ENCODE peak calls at places on chromosome 12, in nine cellular contexts. One of them, this sample, is unnamed.

GRCh38 chr12:30792648-30793499 is 38.1 kb upstream of the CAPRIN2 start:
- DNase-seq in fibroblast of pulmonary artery: peak
- DNase-seq in mucosa of descending colon: no peak
- DNase-seq in CD4-positive, alpha-beta T cell: no peak
- DNase-seq in left ventricle myocardium inferior: no peak
- DNase-seq in pancreas: no peak
- DNase-seq in neural crest cell: no peak
- DNase-seq in GM13976: no peak
- DNase-seq in astrocyte of the spinal cord: peak
- DNase-seq in this sample: peak

GRCh38 chr12:11743748-11744147 is 94.3 kb downstream of the ETV6 start:
- DNase-seq in fibroblast of pulmonary artery: no peak
- DNase-seq in mucosa of descending colon: no peak
- DNase-seq in CD4-positive, alpha-beta T cell: no peak
- DNase-seq in left ventricle myocardium inferior: no peak
- DNase-seq in pancreas: no peak
- DNase-seq in neural crest cell: no peak
- DNase-seq in GM13976: no peak
- DNase-seq in astrocyte of the spinal cord: no peak
- DNase-seq in this sample: peak

GRCh38 chr12:49974677-49975369 is 2.1 kb downstream of the AQP6 start:
- DNase-seq in fibroblast of pulmonary artery: no peak
- DNase-seq in mucosa of descending colon: no peak
- DNase-seq in CD4-positive, alpha-beta T cell: no peak
- DNase-seq in left ventricle myocardium inferior: no peak
- DNase-seq in pancreas: no peak
- DNase-seq in neural crest cell: no peak
- DNase-seq in GM13976: peak
- DNase-seq in astrocyte of the spinal cord: no peak
- DNase-seq in this sample: no peak

GRCh38 chr12:55797068-55797467 is 20.5 kb downstream of the SARNP start:
- DNase-seq in fibroblast of pulmonary artery: peak
- DNase-seq in mucosa of descending colon: no peak
- DNase-seq in CD4-positive, alpha-beta T cell: no peak
- DNase-seq in left ventricle myocardium inferior: no peak
- DNase-seq in pancreas: no peak
- DNase-seq in neural crest cell: peak
- DNase-seq in GM13976: no peak
- DNase-seq in astrocyte of the spinal cord: peak
- DNase-seq in this sample: peak

GRCh38 chr12:124654666-124655316 is 87.4 kb upstream of the NCOR2 start:
- DNase-seq in fibroblast of pulmonary artery: no peak
- DNase-seq in mucosa of descending colon: no peak
- DNase-seq in CD4-positive, alpha-beta T cell: no peak
- DNase-seq in left ventricle myocardium inferior: peak
- DNase-seq in pancreas: peak
- DNase-seq in neural crest cell: no peak
- DNase-seq in GM13976: no peak
- DNase-seq in astrocyte of the spinal cord: no peak
- DNase-seq in this sample: no peak

GRCh38 chr12:97017213-97017612 is 110.2 kb downstream of the NEDD1 start:
- DNase-seq in fibroblast of pulmonary artery: no peak
- DNase-seq in mucosa of descending colon: no peak
- DNase-seq in CD4-positive, alpha-beta T cell: no peak
- DNase-seq in left ventricle myocardium inferior: no peak
- DNase-seq in pancreas: no peak
- DNase-seq in neural crest cell: no peak
- DNase-seq in GM13976: no peak
- DNase-seq in astrocyte of the spinal cord: no peak
- DNase-seq in this sample: no peak

GRCh38 chr12:116065561-116065960 is 211.9 kb downstream of the MED13L start:
- DNase-seq in fibroblast of pulmonary artery: peak
- DNase-seq in mucosa of descending colon: no peak
- DNase-seq in CD4-positive, alpha-beta T cell: no peak
- DNase-seq in left ventricle myocardium inferior: no peak
- DNase-seq in pancreas: no peak
- DNase-seq in neural crest cell: no peak
- DNase-seq in GM13976: no peak
- DNase-seq in astrocyte of the spinal cord: no peak
- DNase-seq in this sample: no peak

GRCh38 chr12:11719678-11720099 is 70.2 kb downstream of the ETV6 start:
- DNase-seq in fibroblast of pulmonary artery: peak
- DNase-seq in mucosa of descending colon: no peak
- DNase-seq in CD4-positive, alpha-beta T cell: no peak
- DNase-seq in left ventricle myocardium inferior: peak
- DNase-seq in pancreas: no peak
- DNase-seq in neural crest cell: no peak
- DNase-seq in GM13976: no peak
- DNase-seq in astrocyte of the spinal cord: peak
- DNase-seq in this sample: peak

GRCh38 chr12:130611026-130611905 is 104.8 kb downstream of the RIMBP2 start:
- DNase-seq in fibroblast of pulmonary artery: no peak
- DNase-seq in mucosa of descending colon: no peak
- DNase-seq in CD4-positive, alpha-beta T cell: no peak
- DNase-seq in left ventricle myocardium inferior: no peak
- DNase-seq in pancreas: no peak
- DNase-seq in neural crest cell: no peak
- DNase-seq in GM13976: no peak
- DNase-seq in astrocyte of the spinal cord: no peak
- DNase-seq in this sample: no peak

GRCh38 chr12:121918679-121919038 is 267 bp downstream of the CFAP251 start:
- DNase-seq in fibroblast of pulmonary artery: no peak
- DNase-seq in mucosa of descending colon: no peak
- DNase-seq in CD4-positive, alpha-beta T cell: peak
- DNase-seq in left ventricle myocardium inferior: no peak
- DNase-seq in pancreas: no peak
- DNase-seq in neural crest cell: no peak
- DNase-seq in GM13976: no peak
- DNase-seq in astrocyte of the spinal cord: no peak
- DNase-seq in this sample: no peak

GRCh38 chr12:121917950-121918678 is at the start of gene CFAP251:
- DNase-seq in fibroblast of pulmonary artery: peak
- DNase-seq in mucosa of descending colon: peak
- DNase-seq in CD4-positive, alpha-beta T cell: peak
- DNase-seq in left ventricle myocardium inferior: peak
- DNase-seq in pancreas: peak
- DNase-seq in neural crest cell: peak
- DNase-seq in GM13976: peak
- DNase-seq in astrocyte of the spinal cord: peak
- DNase-seq in this sample: peak

GRCh38 chr12:121915841-121916321 is 2.5 kb upstream of the CFAP251 start:
- DNase-seq in fibroblast of pulmonary artery: peak
- DNase-seq in mucosa of descending colon: no peak
- DNase-seq in CD4-positive, alpha-beta T cell: no peak
- DNase-seq in left ventricle myocardium inferior: no peak
- DNase-seq in pancreas: no peak
- DNase-seq in neural crest cell: no peak
- DNase-seq in GM13976: no peak
- DNase-seq in astrocyte of the spinal cord: no peak
- DNase-seq in this sample: peak

GRCh38 chr12:121921106-121921505 is 2.7 kb downstream of the CFAP251 start:
- DNase-seq in fibroblast of pulmonary artery: no peak
- DNase-seq in mucosa of descending colon: no peak
- DNase-seq in CD4-positive, alpha-beta T cell: no peak
- DNase-seq in left ventricle myocardium inferior: no peak
- DNase-seq in pancreas: no peak
- DNase-seq in neural crest cell: no peak
- DNase-seq in GM13976: no peak
- DNase-seq in astrocyte of the spinal cord: no peak
- DNase-seq in this sample: no peak

DNA sequence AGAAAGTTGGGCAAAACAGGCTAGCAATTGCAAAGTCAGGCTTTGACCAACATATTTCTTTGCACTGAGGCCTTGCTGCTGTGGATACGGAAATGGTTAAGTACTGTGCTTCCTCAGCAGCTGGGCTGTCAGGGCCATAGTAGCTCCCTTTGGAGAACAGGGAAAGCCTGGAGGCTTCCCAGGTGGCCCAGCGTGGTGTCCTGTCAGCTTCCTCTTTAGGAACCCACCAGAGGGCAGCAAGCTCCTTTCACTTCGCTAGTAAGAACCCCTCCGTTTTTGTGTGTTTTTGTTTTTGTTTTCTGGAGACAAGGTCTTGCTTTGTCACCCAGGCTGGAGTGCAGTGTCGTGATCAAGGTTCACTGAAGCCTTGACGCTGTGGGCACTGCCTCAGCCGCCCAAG is 1.7 kb upstream of the CFAP251 start:
- DNase-seq in fibroblast of pulmonary artery: peak
- DNase-seq in mucosa of descending colon: no peak
- DNase-seq in CD4-positive, alpha-beta T cell: no peak
- DNase-seq in left ventricle myocardium inferior: no peak
- DNase-seq in pancreas: no peak
- DNase-seq in neural crest cell: peak
- DNase-seq in GM13976: no peak
- DNase-seq in astrocyte of the spinal cord: peak
- DNase-seq in this sample: peak
- TF ChIP-seq CTCF in fibroblast of pulmonary artery: peak
- TF ChIP-seq CTCF in mucosa of descending colon: no peak
- TF ChIP-seq CTCF in CD4-positive, alpha-beta T cell: no peak
- TF ChIP-seq CTCF in left ventricle myocardium inferior: peak
- TF ChIP-seq CTCF in pancreas: no peak
- TF ChIP-seq CTCF in neural crest cell: peak
- TF ChIP-seq CTCF in GM13976: peak
- TF ChIP-seq CTCF in astrocyte of the spinal cord: peak
- TF ChIP-seq CTCF in this sample: peak

GRCh38 chr12:14418526-14418925 is 53.0 kb downstream of the ATF7IP start:
- DNase-seq in fibroblast of pulmonary artery: peak
- DNase-seq in mucosa of descending colon: no peak
- DNase-seq in CD4-positive, alpha-beta T cell: no peak
- DNase-seq in left ventricle myocardium inferior: no peak
- DNase-seq in pancreas: no peak
- DNase-seq in neural crest cell: no peak
- DNase-seq in GM13976: no peak
- DNase-seq in astrocyte of the spinal cord: peak
- DNase-seq in this sample: peak
- TF ChIP-seq CTCF in fibroblast of pulmonary artery: peak
- TF ChIP-seq CTCF in mucosa of descending colon: no peak
- TF ChIP-seq CTCF in CD4-positive, alpha-beta T cell: peak
- TF ChIP-seq CTCF in left ventricle myocardium inferior: peak
- TF ChIP-seq CTCF in pancreas: no peak
- TF ChIP-seq CTCF in neural crest cell: peak
- TF ChIP-seq CTCF in GM13976: no peak
- TF ChIP-seq CTCF in astrocyte of the spinal cord: peak
- TF ChIP-seq CTCF in this sample: no peak

GRCh38 chr12:85920324-85920947 is 46.3 kb downstream of the NTS start:
- DNase-seq in fibroblast of pulmonary artery: peak
- DNase-seq in mucosa of descending colon: no peak
- DNase-seq in CD4-positive, alpha-beta T cell: no peak
- DNase-seq in left ventricle myocardium inferior: no peak
- DNase-seq in pancreas: no peak
- DNase-seq in neural crest cell: no peak
- DNase-seq in GM13976: peak
- DNase-seq in astrocyte of the spinal cord: peak
- DNase-seq in this sample: peak

DNA sequence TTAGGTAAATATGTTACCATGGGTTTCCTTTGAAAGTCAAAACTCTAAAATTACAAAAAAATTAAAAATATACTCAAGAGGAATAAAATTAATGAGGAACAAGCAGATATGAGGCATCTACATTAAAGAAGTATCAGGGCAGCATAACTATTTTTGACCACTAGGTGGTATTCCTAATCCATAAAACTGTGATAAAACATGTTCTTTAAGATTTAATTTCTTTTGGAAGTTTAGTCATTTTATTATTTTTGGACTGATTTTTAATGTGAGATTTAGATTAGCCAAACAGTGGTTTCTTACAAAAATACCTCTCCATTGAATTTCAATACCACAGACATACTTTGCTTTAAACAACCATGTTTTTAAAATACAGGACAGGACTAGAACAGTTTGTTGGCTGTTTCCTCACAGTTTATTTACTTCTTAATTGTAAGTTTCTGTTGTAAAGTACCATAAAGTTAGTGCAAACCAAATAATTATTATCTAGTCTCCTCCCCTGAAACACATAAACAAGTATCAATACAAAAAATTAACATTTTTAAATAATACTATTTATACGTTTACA is 49.8 kb downstream of the NTS start:
- DNase-seq in fibroblast of pulmonary artery: peak
- DNase-seq in mucosa of descending colon: no peak
- DNase-seq in CD4-positive, alpha-beta T cell: no peak
- DNase-seq in left ventricle myocardium inferior: no peak
- DNase-seq in pancreas: no peak
- DNase-seq in neural crest cell: no peak
- DNase-seq in GM13976: peak
- DNase-seq in astrocyte of the spinal cord: peak
- DNase-seq in this sample: peak
- TF ChIP-seq CTCF in fibroblast of pulmonary artery: peak
- TF ChIP-seq CTCF in mucosa of descending colon: peak
- TF ChIP-seq CTCF in CD4-positive, alpha-beta T cell: no peak
- TF ChIP-seq CTCF in left ventricle myocardium inferior: peak
- TF ChIP-seq CTCF in pancreas: peak
- TF ChIP-seq CTCF in neural crest cell: peak
- TF ChIP-seq CTCF in GM13976: no peak
- TF ChIP-seq CTCF in astrocyte of the spinal cord: peak
- TF ChIP-seq CTCF in this sample: peak

GRCh38 chr12:108611884-108612415 is 14.1 kb upstream of the TMEM119 start:
- DNase-seq in fibroblast of pulmonary artery: peak
- DNase-seq in mucosa of descending colon: no peak
- DNase-seq in CD4-positive, alpha-beta T cell: peak
- DNase-seq in left ventricle myocardium inferior: no peak
- DNase-seq in pancreas: no peak
- DNase-seq in neural crest cell: peak
- DNase-seq in GM13976: no peak
- DNase-seq in astrocyte of the spinal cord: peak
- DNase-seq in this sample: peak
- TF ChIP-seq CTCF in fibroblast of pulmonary artery: peak
- TF ChIP-seq CTCF in mucosa of descending colon: no peak
- TF ChIP-seq CTCF in CD4-positive, alpha-beta T cell: peak
- TF ChIP-seq CTCF in left ventricle myocardium inferior: peak
- TF ChIP-seq CTCF in pancreas: peak
- TF ChIP-seq CTCF in neural crest cell: peak
- TF ChIP-seq CTCF in GM13976: peak
- TF ChIP-seq CTCF in astrocyte of the spinal cord: peak
- TF ChIP-seq CTCF in this sample: peak

DNA sequence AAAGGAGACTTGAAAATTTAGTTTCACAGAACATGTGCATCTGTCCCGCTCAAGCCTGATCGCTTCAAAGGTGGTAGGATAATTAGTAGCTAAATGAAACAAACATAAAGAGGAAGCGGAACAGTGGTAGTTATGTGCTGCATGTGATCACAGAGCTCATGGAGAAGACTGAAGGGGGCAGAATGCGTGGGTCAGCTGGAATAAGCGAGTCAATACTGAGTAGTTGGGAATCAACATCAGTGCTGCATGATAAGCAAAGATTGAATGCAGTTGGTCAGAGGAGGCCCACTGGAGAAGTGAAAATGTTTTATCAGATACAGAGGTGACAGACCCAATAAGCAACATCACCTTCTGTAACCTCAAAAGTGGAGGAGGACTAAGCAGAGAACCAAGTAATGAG is 95.1 kb upstream of the RFX4 start:
- DNase-seq in fibroblast of pulmonary artery: no peak
- DNase-seq in mucosa of descending colon: no peak
- DNase-seq in CD4-positive, alpha-beta T cell: no peak
- DNase-seq in left ventricle myocardium inferior: no peak
- DNase-seq in pancreas: no peak
- DNase-seq in neural crest cell: no peak
- DNase-seq in GM13976: no peak
- DNase-seq in astrocyte of the spinal cord: no peak
- DNase-seq in this sample: no peak
- TF ChIP-seq CTCF in fibroblast of pulmonary artery: no peak
- TF ChIP-seq CTCF in mucosa of descending colon: no peak
- TF ChIP-seq CTCF in CD4-positive, alpha-beta T cell: no peak
- TF ChIP-seq CTCF in left ventricle myocardium inferior: no peak
- TF ChIP-seq CTCF in pancreas: no peak
- TF ChIP-seq CTCF in neural crest cell: no peak
- TF ChIP-seq CTCF in GM13976: no peak
- TF ChIP-seq CTCF in astrocyte of the spinal cord: no peak
- TF ChIP-seq CTCF in this sample: no peak

GRCh38 chr12:86671001-86671400 is 414.8 kb upstream of the MGAT4C start:
- DNase-seq in fibroblast of pulmonary artery: no peak
- DNase-seq in mucosa of descending colon: no peak
- DNase-seq in CD4-positive, alpha-beta T cell: no peak
- DNase-seq in left ventricle myocardium inferior: no peak
- DNase-seq in pancreas: no peak
- DNase-seq in neural crest cell: no peak
- DNase-seq in GM13976: no peak
- DNase-seq in astrocyte of the spinal cord: no peak
- DNase-seq in this sample: no peak
- TF ChIP-seq CTCF in fibroblast of pulmonary artery: no peak
- TF ChIP-seq CTCF in mucosa of descending colon: no peak
- TF ChIP-seq CTCF in CD4-positive, alpha-beta T cell: no peak
- TF ChIP-seq CTCF in left ventricle myocardium inferior: no peak
- TF ChIP-seq CTCF in pancreas: no peak
- TF ChIP-seq CTCF in neural crest cell: no peak
- TF ChIP-seq CTCF in GM13976: no peak
- TF ChIP-seq CTCF in astrocyte of the spinal cord: no peak
- TF ChIP-seq CTCF in this sample: no peak

This sample was measured in epithelial cell of esophagus.